ENCODE peak calls at places on chromosomes 7 and 10, in five cellular contexts. J is IMR-90, S is K562, I is A549, R is GM12878. N is an unnamed sample.

GRCh38 chr10:122062831-122063674 is 74.1 kb downstream of the TACC2 start:
- DNase-seq in S (peak; percentile 66), R (no peak), J (peak; percentile 83), I (peak; percentile 95), N (peak; percentile 36)

GRCh38 chr7:2605608-2606538 is 25.9 kb upstream of the TTYH3 start:
- DNase-seq in I (no peak), S (no peak), J (no peak), R (no peak), N (peak; percentile 68)

GRCh38 chr10:28853195-28853594 is 175.9 kb downstream of the BAMBI start:
- DNase-seq in S (no peak), R (no peak), J (no peak), I (no peak), N (no peak)

GRCh38 chr7:12647364-12648219 is 39.8 kb upstream of the ARL4A start:
- DNase-seq in S (peak; percentile 44), I (peak; percentile 44), R (no peak), J (peak; percentile 68), N (no peak)

GRCh38 chr7:131370523-131370968 is 42.9 kb downstream of the MKLN1 start:
- DNase-seq in I (no peak), R (peak; percentile 48), J (peak; percentile 66), S (no peak), N (no peak)

GRCh38 chr7:55483061-55483460 is 89.2 kb downstream of the VOPP1 start:
- DNase-seq in R (no peak), S (no peak), I (no peak), J (no peak), N (no peak)

GRCh38 chr7:42745357-42746022 is 166.4 kb downstream of the C7orf25 start:
- DNase-seq in I (peak; percentile 24), S (peak; percentile 35), J (peak; percentile 4), R (no peak), N (peak; percentile 23)

GRCh38 chr7:1681581-1681980 is 11.5 kb downstream of the ELFN1 start:
- DNase-seq in J (no peak), I (no peak), S (no peak), R (no peak), N (no peak)

GRCh38 chr10:121788717-121789116 is 139.1 kb downstream of the ATE1 start:
- DNase-seq in S (no peak), J (no peak), I (no peak), R (no peak), N (no peak)

GRCh38 chr10:35442592-35442991 is 106.3 kb downstream of the CCNY start:
- DNase-seq in S (no peak), J (no peak), R (no peak), I (no peak), N (no peak)

GRCh38 chr7:70506463-70506862 is 625.5 kb upstream of the GALNT17 start:
- DNase-seq in I (no peak), J (no peak), R (no peak), S (no peak), N (peak; percentile 82)

GRCh38 chr7:4486932-4487331 is 195.2 kb upstream of the FOXK1 start:
- DNase-seq in R (no peak), J (no peak), S (no peak), I (no peak), N (peak; percentile 41)

GRCh38 chr7:3289996-3290395 is 11.1 kb upstream of the SDK1 start:
- DNase-seq in I (no peak), R (no peak), S (no peak), J (peak; percentile 56), N (no peak)

GRCh38 chr10:10845826-10846225 is 171.8 kb upstream of the CELF2 start:
- DNase-seq in R (no peak), I (no peak), S (no peak), J (no peak), N (no peak)

GRCh38 chr7:135334830-135335543 is 101.3 kb downstream of the STRA8 start:
- DNase-seq in J (no peak), S (no peak), R (no peak), I (no peak), N (no peak)

GRCh38 chr10:14236341-14236740 is 94.4 kb downstream of the FRMD4A start:
- DNase-seq in I (no peak), S (no peak), J (no peak), R (no peak), N (no peak)

GRCh38 chr7:157436763-157437480 is 100.1 kb downstream of the DNAJB6 start:
- DNase-seq in S (no peak), J (no peak), R (no peak), I (no peak), N (no peak)

GRCh38 chr10:761376-761775 is 71.9 kb upstream of the DIP2C start:
- DNase-seq in S (no peak), J (no peak), R (no peak), I (no peak), N (no peak)

GRCh38 chr7:40232242-40232929 is 97.6 kb downstream of the SUGCT start:
- DNase-seq in S (no peak), I (peak; percentile 21), R (no peak), J (peak; percentile 80), N (peak; percentile 57)

GRCh38 chr10:30127120-30127541 is 67.7 kb upstream of the JCAD start:
- DNase-seq in R (no peak), S (no peak), I (no peak), J (no peak), N (no peak)

GRCh38 chr7:126937196-126937595 is 315.5 kb downstream of the GRM8 start:
- DNase-seq in R (no peak), I (no peak), J (no peak), S (no peak), N (no peak)

GRCh38 chr10:124341768-124342135 is 77.0 kb downstream of the OAT start:
- DNase-seq in S (peak; percentile 15), J (no peak), I (no peak), R (peak; percentile 12), N (no peak)

GRCh38 chr7:110760341-110760740 is 330.6 kb upstream of the LRRN3 start:
- DNase-seq in S (no peak), I (no peak), R (no peak), J (no peak), N (no peak)

GRCh38 chr7:157476201-157476600 is 139.4 kb downstream of the DNAJB6 start:
- DNase-seq in I (no peak), S (no peak), J (no peak), R (no peak), N (no peak)

GRCh38 chr10:91711885-91712284 is 79.0 kb upstream of the PPP1R3C start:
- DNase-seq in J (no peak), I (no peak), R (no peak), S (no peak), N (no peak)

GRCh38 chr7:150321788-150322113 is 1.4 kb upstream of the LRRC61 start:
- DNase-seq in I (no peak), J (no peak), R (no peak), S (no peak), N (no peak)

GRCh38 chr7:150322114-150322832 is 882 bp upstream of the LRRC61 start:
- DNase-seq in J (no peak), S (peak; percentile 27), I (no peak), R (no peak), N (no peak)

GRCh38 chr7:150324366-150324961 is 1.1 kb upstream of the ACTR3C start:
- DNase-seq in J (peak; percentile 11), S (peak; percentile 50), R (no peak), I (no peak), N (peak; percentile 52)

GRCh38 chr7:150323682-150324365 is 479 bp upstream of the ACTR3C start:
- DNase-seq in I (no peak), S (peak; percentile 45), J (no peak), R (no peak), N (peak; percentile 54)

GRCh38 chr7:150322833-150323681 is at the start of the genes ACTR3C and LRRC61:
- DNase-seq in J (no peak), S (peak; percentile 96), R (no peak), I (no peak), N (peak; percentile 94)
- TF ChIP-seq RCOR1 in J (no peak), S (peak; percentile 59), R (no peak), I (no peak), N (no peak)

DNA sequence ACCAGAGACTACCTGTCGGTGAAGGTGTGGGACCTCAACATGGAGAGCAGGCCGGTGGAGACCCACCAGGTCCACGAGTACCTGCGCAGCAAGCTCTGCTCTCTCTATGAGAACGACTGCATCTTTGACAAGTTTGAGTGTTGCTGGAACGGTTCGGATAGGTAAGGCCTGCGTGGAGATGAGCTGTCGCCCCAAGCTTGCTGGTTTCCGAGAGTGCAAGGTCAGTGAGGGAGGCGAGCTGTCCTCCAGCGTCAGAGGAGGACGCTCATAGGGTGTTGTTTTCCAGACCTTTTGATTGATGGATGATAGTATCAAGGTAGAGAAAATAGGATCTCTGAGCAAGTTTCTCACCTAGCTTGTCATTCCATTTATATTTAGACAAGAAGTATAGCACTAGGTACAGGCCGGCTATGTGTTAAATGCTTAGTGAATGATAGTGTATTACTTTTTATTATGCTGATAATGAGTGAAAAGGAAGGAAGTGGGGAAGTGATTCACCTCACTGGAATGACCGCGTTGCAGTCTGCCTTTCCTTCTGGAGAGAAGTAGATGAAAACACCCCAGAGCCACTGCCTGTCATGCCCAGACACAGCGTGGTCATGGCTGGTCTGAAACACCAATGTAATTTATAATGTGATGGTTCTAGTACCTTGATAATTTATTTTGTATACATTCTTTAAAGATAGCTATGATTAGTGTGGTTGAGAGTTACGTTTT is 33.9 kb downstream of the BNIP3 start:
- DNase-seq in R (no peak), S (no peak), I (no peak), J (peak; percentile 78), N (no peak)
- TF ChIP-seq SMC3 in R (no peak), S (no peak), I (no peak), J (no peak), N (no peak)

GRCh38 chr10:101235766-101236165 is 6.5 kb upstream of the LBX1 start:
- DNase-seq in S (no peak), I (no peak), J (no peak), R (no peak), N (no peak)

GRCh38 chr10:101237080-101237817 is 8.0 kb upstream of the LBX1 start:
- DNase-seq in R (no peak), J (no peak), I (no peak), S (no peak), N (no peak)

GRCh38 chr10:101237908-101238731 is 8.9 kb upstream of the LBX1 start:
- DNase-seq in S (no peak), J (no peak), R (no peak), I (no peak), N (no peak)

GRCh38 chr10:101236376-101237079 is 7.3 kb upstream of the LBX1 start:
- DNase-seq in J (peak; percentile 61), R (no peak), S (peak; percentile 30), I (no peak), N (no peak)

GRCh38 chr10:101238732-101239105 is 9.5 kb upstream of the LBX1 start:
- DNase-seq in R (no peak), I (no peak), J (no peak), S (peak; percentile 49), N (no peak)
- TF ChIP-seq RCOR1 in R (no peak), I (no peak), J (no peak), S (no peak), N (no peak)

GRCh38 chr10:67793313-67793712 is 44.7 kb downstream of the DNAJC12 start:
- DNase-seq in I (no peak), J (no peak), R (no peak), S (no peak), N (no peak)

GRCh38 chr10:67788028-67788886 is 49.7 kb downstream of the DNAJC12 start:
- DNase-seq in R (no peak), I (peak; percentile 77), J (no peak), S (peak; percentile 89), N (peak; percentile 37)

GRCh38 chr10:67789769-67790168 is 48.2 kb downstream of the DNAJC12 start:
- DNase-seq in S (no peak), J (no peak), R (no peak), I (no peak), N (no peak)

GRCh38 chr10:67792653-67793052 is 45.3 kb downstream of the DNAJC12 start:
- DNase-seq in S (no peak), R (no peak), I (no peak), J (no peak), N (no peak)

GRCh38 chr10:67790534-67791408 is 47.2 kb downstream of the DNAJC12 start:
- DNase-seq in S (no peak), I (no peak), J (peak; percentile 29), R (no peak), N (no peak)
- TF ChIP-seq SMC3 in S (no peak), I (no peak), J (no peak), R (no peak), N (no peak)

N was measured in SK-N-SH.